ENCODE peak calls at places on chromosomes 1 and 21, in seven cellular contexts. Z is heart left ventricle, K is mammary epithelial cell, V is mesendoderm, T is suprapubic skin, X is neuronal stem cell, R is vagina. D is an unnamed sample.

GRCh38 chr1:100075773-100076172 is 57.0 kb downstream of the SASS6 start:
- DNase-seq in T (no peak), X (no peak), R (no peak), K (no peak), V (no peak), Z (no peak), D (no peak)

GRCh38 chr1:155064109-155064812 is 721 bp downstream of the EFNA4 start:
- DNase-seq in T (no peak), X (peak; percentile 53), V (peak; percentile 90), R (no peak), K (no peak), Z (no peak), D (no peak)

GRCh38 chr1:212951058-212951923 is 950 bp downstream of the VASH2 start:
- DNase-seq in X (no peak), V (no peak), T (no peak), R (no peak), Z (no peak), K (no peak), D (no peak)

GRCh38 chr1:175969236-175969635 is 225.8 kb upstream of the TNR start:
- DNase-seq in V (peak; percentile 60), X (no peak), K (no peak), Z (no peak), R (no peak), T (no peak), D (no peak)

GRCh38 chr21:31700040-31700439 is 31.9 kb downstream of the SCAF4 start:
- DNase-seq in T (no peak), K (no peak), R (no peak), Z (no peak), V (no peak), X (no peak), D (no peak)

GRCh38 chr1:91650764-91651163 is 150.1 kb downstream of the CDC7 start:
- DNase-seq in Z (peak; percentile 85), X (no peak), T (peak; percentile 86), R (no peak), V (no peak), K (peak; percentile 90), D (peak; percentile 98)

GRCh38 chr1:42822833-42823392 is 5.7 kb upstream of the SVBP start:
- DNase-seq in T (no peak), K (no peak), X (no peak), Z (no peak), V (no peak), R (no peak), D (no peak)

GRCh38 chr1:160083968-160084770 is 2.8 kb downstream of the KCNJ9 start:
- DNase-seq in X (no peak), K (peak; percentile 32), V (peak; percentile 88), Z (peak; percentile 66), T (no peak), R (no peak), D (no peak)

GRCh38 chr1:13965770-13966398 is 265.9 kb downstream of the PRDM2 start:
- DNase-seq in R (no peak), K (peak; percentile 23), Z (peak; percentile 62), T (no peak), X (peak; percentile 56), V (peak; percentile 81), D (peak; percentile 32)

GRCh38 chr1:5765997-5766913 is 226.0 kb downstream of the NPHP4 start:
- DNase-seq in K (no peak), V (no peak), Z (no peak), R (no peak), X (no peak), T (no peak), D (no peak)

GRCh38 chr1:157965584-157965983 is 27.9 kb upstream of the KIRREL1 start:
- DNase-seq in X (no peak), R (no peak), Z (no peak), T (no peak), K (no peak), V (peak; percentile 84), D (no peak)

DNA sequence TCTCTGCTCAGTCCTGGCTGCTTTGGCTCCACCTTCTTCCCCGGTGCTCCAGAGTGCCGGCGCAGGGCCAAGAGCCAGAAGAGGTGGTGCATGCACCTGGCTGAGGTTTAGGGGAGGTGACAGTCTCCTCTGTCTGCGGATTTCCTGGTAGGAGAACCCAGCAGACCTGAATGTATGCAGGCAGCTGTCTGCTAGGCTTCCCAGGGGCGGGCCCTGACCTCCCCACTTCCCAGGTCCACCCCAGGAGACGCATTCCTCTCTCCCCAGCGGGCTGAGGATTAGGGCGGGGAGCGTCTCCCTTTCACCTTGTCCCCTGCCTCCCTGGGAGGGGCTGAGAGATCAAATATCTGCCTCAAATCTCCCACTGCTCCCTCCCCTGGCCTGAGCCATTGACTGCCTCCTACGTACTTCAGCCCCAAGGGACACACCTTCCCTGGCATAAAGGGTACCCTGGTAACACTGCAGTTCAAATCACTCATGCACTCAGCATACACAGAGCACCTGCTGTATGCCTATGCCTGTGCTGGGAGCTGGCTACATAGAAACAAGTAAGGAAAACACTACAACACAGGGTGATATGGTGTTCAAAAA is 27.5 kb downstream of the DMBX1 start:
- DNase-seq in K (peak; percentile 74), Z (no peak), R (no peak), X (peak; percentile 54), T (no peak), V (peak; percentile 86), D (no peak)
- H3K27ac ChIP-seq in K (no peak overlapping the region), Z (no peak overlapping the region), R (no peak overlapping the region), X (no peak overlapping the region), T (no peak overlapping the region), V (no peak overlapping the region), D (no peak overlapping the region)

GRCh38 chr1:182956708-182957365 is 3.9 kb upstream of the SHCBP1L start:
- DNase-seq in T (no peak), X (no peak), K (no peak), V (no peak), R (no peak), Z (no peak), D (no peak)

GRCh38 chr1:182957902-182958395 is 5.0 kb upstream of the SHCBP1L start:
- DNase-seq in K (no peak), X (no peak), T (no peak), V (peak; percentile 66), Z (no peak), R (no peak), D (no peak)

GRCh38 chr1:182962554-182963115 is 9.7 kb upstream of the SHCBP1L start:
- DNase-seq in K (peak; percentile 88), R (no peak), T (peak; percentile 84), V (peak; percentile 90), Z (peak; percentile 86), X (peak; percentile 77), D (peak; percentile 83)

GRCh38 chr1:182955596-182956588 is 2.9 kb upstream of the SHCBP1L start:
- DNase-seq in R (no peak), T (no peak), Z (no peak), X (no peak), V (no peak), K (peak; percentile 85), D (peak; percentile 92)

DNA sequence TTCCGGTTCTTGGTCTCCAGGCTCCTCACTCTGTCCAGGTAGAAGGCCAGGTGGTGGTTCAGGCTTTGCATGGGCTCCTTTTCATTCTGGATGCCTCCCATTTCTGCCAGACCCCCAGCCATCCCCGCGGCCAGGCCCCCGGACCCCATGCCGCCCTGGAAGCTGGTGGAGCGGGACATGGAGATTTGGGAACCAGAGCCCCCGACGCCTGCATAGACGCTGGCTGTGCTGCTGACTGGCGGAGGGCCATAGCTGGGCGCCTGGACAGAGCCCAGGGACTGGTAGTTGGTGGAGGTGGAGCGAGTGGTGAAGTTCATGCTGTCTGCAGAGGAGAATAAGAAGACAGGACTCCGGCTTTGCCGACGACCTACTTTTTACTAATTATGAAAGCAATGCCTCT is 7.1 kb upstream of the SHCBP1L start:
- DNase-seq in Z (no peak), R (no peak), V (no peak), T (no peak), K (no peak), X (no peak), D (no peak)
- H3K27ac ChIP-seq in Z (no peak overlapping the region), R (no peak overlapping the region), V (no peak overlapping the region), T (no peak overlapping the region), K (no peak overlapping the region), X (no peak overlapping the region), D (no peak overlapping the region)

GRCh38 chr1:94714152-94714551 is 106.0 kb upstream of the SLC44A3 start:
- DNase-seq in T (no peak), K (no peak), Z (no peak), V (no peak), R (no peak), X (no peak), D (no peak)
- H3K27ac ChIP-seq in T (peak overlapping the region; percentile 32), K (peak overlapping the region; percentile 46), Z (no peak overlapping the region), V (no peak overlapping the region), R (peak overlapping the region; percentile 76), X (no peak overlapping the region), D (peak overlapping the region; percentile 11)

DNA sequence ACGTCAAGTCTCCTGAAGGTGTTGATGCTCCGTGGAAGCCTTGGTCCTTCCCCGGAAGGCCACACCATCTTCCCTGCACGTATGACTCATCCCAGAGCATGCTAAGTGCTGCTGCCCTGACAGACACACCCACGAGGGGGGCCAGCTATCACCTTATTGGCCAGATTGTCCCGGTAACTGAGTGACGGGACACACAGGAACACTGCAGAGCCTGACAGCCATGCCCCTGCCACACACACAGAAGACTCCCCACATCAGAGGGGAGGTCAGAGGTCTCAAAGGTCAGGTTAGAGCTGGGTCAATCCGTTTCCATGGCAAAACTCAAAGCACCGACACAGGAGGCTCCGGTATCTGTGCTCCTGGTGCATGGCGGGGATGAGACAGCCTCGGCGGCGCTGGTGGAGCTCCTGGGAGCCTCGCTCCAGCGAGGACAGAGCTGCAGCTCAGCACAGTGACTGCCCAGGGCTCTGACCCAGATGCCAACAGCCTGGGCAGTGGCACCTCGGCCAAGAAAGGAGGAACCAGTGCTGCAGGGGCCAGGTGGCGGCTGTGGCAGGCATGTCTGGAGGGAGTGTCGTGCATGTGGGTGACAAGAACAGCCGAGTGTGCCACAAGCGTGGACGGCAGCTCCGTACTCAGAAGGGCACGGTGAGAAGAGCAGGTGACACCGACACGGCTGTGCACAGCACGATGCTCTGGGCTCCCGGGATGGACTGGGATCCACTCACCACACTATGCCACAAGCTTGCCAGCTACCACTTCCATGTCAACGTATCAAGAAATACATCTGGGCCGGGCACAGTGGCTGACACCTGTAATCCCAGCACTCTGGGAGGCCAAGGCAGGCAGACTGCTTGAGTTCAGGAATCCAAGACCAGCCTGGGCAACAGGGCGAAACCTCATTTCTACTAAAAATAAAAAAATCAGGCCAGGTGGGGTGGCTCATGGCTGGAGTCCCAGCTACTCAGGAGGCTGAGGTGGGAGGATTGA is 14.8 kb upstream of the TMEM240 start:
- DNase-seq in Z (no peak), R (no peak), T (no peak), V (peak; percentile 54), X (peak; percentile 57), K (peak; percentile 48), D (peak; percentile 86)
- H3K27ac ChIP-seq in Z (no peak overlapping the region), R (no peak overlapping the region), T (no peak overlapping the region), V (no peak overlapping the region), X (no peak overlapping the region), K (no peak overlapping the region), D (peak overlapping the region; percentile 33)

GRCh38 chr1:208917719-208918118 is 665.8 kb upstream of the CAMK1G start:
- DNase-seq in Z (no peak), V (peak; percentile 27), X (no peak), T (no peak), R (no peak), K (peak; percentile 78), D (no peak)
- H3K27ac ChIP-seq in Z (no peak overlapping the region), V (peak overlapping the region; percentile 63), X (no peak overlapping the region), T (no peak overlapping the region), R (no peak overlapping the region), K (peak overlapping the region; percentile 47), D (no peak overlapping the region)

D was measured in brain microvascular endothelial cell.